ENCODE peak calls at places on chromosome 12, in five cellular contexts. C is PC-9, B is prostate gland, O is colonic mucosa, P is pancreas. G is an unnamed sample.

GRCh38 chr12:76549131-76549530 is 10.4 kb downstream of the OSBPL8 start:
- DNase-seq in P (no peak), O (no peak), C (no peak), B (no peak), G (no peak)

GRCh38 chr12:108468149-108468968 is 46.7 kb upstream of the FICD start:
- DNase-seq in B (no peak), O (peak), P (no peak), C (no peak), G (no peak)

GRCh38 chr12:66235626-66236281 is 46.7 kb downstream of the IRAK3 start:
- DNase-seq in B (no peak), P (no peak), O (no peak), C (no peak), G (no peak)

GRCh38 chr12:122870867-122871664 is 24.9 kb downstream of the VPS37B start:
- DNase-seq in P (peak), O (no peak), B (peak), C (no peak), G (no peak)

GRCh38 chr12:104291867-104292524 is 11.5 kb upstream of the EID3 start:
- DNase-seq in C (peak), B (no peak), P (no peak), O (no peak), G (no peak)

GRCh38 chr12:127809236-127809635 is 457.7 kb upstream of the TMEM132C start:
- DNase-seq in B (no peak), C (no peak), O (no peak), P (peak), G (no peak)

GRCh38 chr12:108825205-108825950 is 32.0 kb downstream of the SSH1 start:
- DNase-seq in P (no peak), O (no peak), C (no peak), B (no peak), G (no peak)

GRCh38 chr12:64625243-64626077 is 15.2 kb downstream of the RASSF3 start:
- DNase-seq in O (peak), P (peak), C (peak), B (peak), G (peak)

GRCh38 chr12:117002040-117002832 is 91.5 kb downstream of the FBXW8 start:
- DNase-seq in P (no peak), C (no peak), O (no peak), B (no peak), G (no peak)

GRCh38 chr12:121223283-121223946 is 13.5 kb downstream of the P2RX4 start:
- DNase-seq in B (no peak), P (no peak), O (peak), C (no peak), G (no peak)

GRCh38 chr12:50862316-50862715 is 19.6 kb downstream of the TMPRSS12 start:
- DNase-seq in O (no peak), P (no peak), C (peak), B (no peak), G (no peak)

GRCh38 chr12:127162902-127163301 is 1104.1 kb upstream of the TMEM132C start:
- DNase-seq in O (no peak), C (no peak), P (no peak), B (no peak), G (no peak)

GRCh38 chr12:130805635-130806034 is 33.4 kb downstream of the STX2 start:
- DNase-seq in O (no peak), C (no peak), B (no peak), P (no peak), G (no peak)

GRCh38 chr12:52871291-52871961 is 22.6 kb upstream of the KRT78 start:
- DNase-seq in C (peak), O (peak), P (no peak), B (no peak), G (no peak)

GRCh38 chr12:122064034-122064777 is 14.3 kb upstream of the MLXIP start:
- DNase-seq in B (peak), C (peak), P (peak), O (peak), G (peak)

GRCh38 chr12:12483438-12483837 is 79.2 kb downstream of the DUSP16 start:
- DNase-seq in O (no peak), C (no peak), P (no peak), B (no peak), G (no peak)

GRCh38 chr12:116389990-116390655 is 112.6 kb upstream of the MED13L start:
- DNase-seq in C (peak), B (peak), P (no peak), O (no peak), G (no peak)

GRCh38 chr12:65505321-65506121 is 227.0 kb downstream of the MSRB3 start:
- DNase-seq in C (no peak), P (no peak), O (no peak), B (no peak), G (no peak)

GRCh38 chr12:104457746-104458644 is 1.2 kb downstream of the CHST11 start:
- DNase-seq in O (peak), C (no peak), P (peak), B (no peak), G (peak)

GRCh38 chr12:81128930-81129554 is 51.2 kb downstream of the ACSS3 start:
- DNase-seq in O (peak), C (peak), B (no peak), P (peak), G (no peak)

GRCh38 chr12:45674583-45674982 is 54.9 kb upstream of the ARID2 start:
- DNase-seq in B (no peak), P (no peak), O (no peak), C (peak), G (no peak)

GRCh38 chr12:80829767-80830166 is 108.0 kb downstream of the LIN7A start:
- DNase-seq in C (no peak), P (no peak), B (no peak), O (no peak), G (no peak)

GRCh38 chr12:52794479-52795331 is 1.2 kb downstream of the KRT3 start:
- DNase-seq in C (peak), O (no peak), P (no peak), B (no peak), G (no peak)

GRCh38 chr12:129276408-129277042 is 423.2 kb downstream of the GLT1D1 start:
- DNase-seq in O (no peak), P (no peak), B (no peak), C (no peak), G (no peak)

GRCh38 chr12:45725631-45726593 is 3.6 kb upstream of the ARID2 start:
- DNase-seq in O (peak), C (peak), B (no peak), P (no peak), G (peak)

GRCh38 chr12:90211017-90211416 is 502.4 kb upstream of the ATP2B1 start:
- DNase-seq in P (no peak), O (no peak), B (no peak), C (no peak), G (no peak)

GRCh38 chr12:117161460-117162166 is 28.7 kb downstream of the FBXO21 start:
- DNase-seq in B (no peak), C (no peak), P (peak), O (no peak), G (no peak)

GRCh38 chr12:126582231-126582630 is 1517.0 kb downstream of the AACS start:
- DNase-seq in P (peak), C (peak), O (no peak), B (no peak), G (no peak)

GRCh38 chr12:90090929-90091651 is 382.5 kb upstream of the ATP2B1 start:
- DNase-seq in B (no peak), C (peak), O (peak), P (no peak), G (no peak)

DNA sequence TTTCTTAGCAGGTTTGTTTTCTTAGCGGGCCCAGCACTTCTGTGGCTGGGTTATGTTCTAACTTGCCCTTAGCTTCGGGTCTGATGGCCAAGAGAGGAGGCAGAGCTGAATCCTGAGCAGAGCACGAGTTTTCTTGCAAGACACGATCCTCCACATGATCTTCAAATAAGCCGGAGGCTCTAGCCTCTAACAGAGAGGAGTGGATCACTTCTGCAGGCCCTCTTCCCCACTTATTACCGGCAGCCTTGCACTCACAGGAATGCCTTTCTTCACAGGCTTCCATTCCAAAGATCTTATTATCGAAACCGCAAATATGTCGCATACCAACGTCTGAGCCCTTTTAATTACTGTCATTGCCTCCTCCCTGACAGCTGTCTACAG is 79.5 kb downstream of the SINHCAF start:
- DNase-seq in O (no peak), C (peak), B (peak), P (no peak), G (no peak)
- TF ChIP-seq CTCF in O (no peak), C (no peak), B (no peak), P (no peak), G (no peak)

DNA sequence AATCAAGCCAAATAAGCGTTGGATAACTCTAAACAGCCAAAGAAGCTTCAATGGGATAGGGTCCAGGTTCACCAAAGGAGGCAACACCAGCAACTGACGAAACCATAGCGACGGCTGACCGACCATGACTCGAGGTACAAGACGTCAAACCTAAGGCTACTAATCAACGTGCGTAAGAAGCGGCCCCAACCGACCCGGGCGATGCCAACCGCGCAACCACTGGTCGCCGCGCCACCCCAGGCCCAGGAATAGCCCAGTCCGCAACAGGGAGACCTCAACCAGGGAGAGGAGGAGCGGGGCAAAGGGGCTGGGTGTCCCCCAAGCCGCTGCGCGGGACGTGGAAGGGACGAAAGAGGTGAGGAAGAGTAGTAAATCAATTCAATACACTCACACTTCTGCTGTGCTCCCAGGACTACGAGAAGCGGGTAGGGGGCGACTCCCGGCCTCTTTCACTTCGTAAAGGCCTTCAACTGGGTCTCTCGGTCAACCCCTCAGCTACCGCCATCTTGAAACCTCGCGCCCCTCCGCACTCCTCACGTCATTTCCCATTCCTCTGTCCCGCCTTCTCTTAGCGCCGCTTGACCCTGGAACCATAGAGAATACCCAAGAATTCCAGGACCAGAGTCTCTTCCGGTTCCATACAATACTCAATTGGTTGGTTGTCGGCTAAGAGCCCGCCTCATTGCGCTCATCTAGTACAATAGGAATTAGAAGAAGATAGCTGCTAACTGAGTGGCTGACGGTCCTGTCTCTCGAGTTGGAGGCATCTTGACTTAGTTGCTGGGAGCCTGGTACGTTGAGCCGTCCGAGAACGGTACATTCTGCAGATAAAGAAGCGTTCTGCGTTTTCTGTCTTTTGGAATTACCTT is at the start of the genes C12orf60 and WBP11:
- DNase-seq in O (peak), B (peak), C (peak), P (peak), G (peak)
- TF ChIP-seq CTCF in O (no peak), B (no peak), C (no peak), P (no peak), G (peak)

DNA sequence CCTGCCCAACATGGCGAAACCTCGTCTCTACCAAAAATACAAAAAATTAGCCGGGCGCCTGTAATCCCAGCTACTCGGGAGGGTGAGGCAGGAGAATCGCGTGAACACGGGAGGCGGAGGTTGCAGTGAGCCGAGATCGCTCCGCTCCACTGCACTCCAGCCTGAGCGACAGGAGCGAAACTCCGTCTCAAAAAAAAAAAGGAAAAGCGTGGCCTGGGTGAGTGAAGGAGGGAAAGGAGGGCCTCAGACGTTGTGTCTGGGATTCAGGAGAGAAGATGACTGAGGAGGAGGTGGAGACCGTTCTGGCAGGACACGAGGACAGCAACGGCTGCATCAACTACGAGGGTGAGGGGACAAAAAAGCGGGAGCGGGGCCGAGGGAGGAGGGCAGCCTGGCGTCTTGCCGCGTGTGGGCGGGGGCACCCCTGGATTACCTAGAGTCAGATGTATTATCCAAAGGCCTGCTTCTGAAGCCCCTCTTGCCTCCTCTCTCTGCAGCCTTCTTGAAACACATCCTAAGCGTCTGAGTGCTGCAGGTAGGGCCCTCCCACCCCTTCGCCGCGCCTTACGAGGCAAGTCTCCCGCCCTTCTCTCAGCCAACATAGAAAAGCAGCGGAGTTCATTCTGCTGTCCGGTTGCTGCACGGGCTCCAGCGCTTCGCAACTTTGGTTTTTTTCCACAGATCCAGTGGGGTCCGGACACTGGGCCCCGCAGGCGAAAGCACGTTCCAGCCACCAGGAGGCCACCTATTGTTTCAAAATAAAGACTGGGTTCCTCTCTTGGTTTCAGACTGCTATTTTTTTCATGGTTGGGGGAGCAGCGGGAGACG is 744 bp upstream of the MYL6 start:
- DNase-seq in B (peak), C (peak), P (peak), O (peak), G (peak)
- TF ChIP-seq CTCF in B (peak), C (peak), P (peak), O (peak), G (peak)

GRCh38 chr12:48972213-48973021 is 882 bp upstream of the WNT10B start:
- DNase-seq in C (no peak), B (no peak), P (no peak), O (no peak), G (no peak)
- TF ChIP-seq CTCF in C (no peak), B (no peak), P (no peak), O (no peak), G (peak)

GRCh38 chr12:68899251-68899771 is 33.7 kb downstream of the CPM start:
- DNase-seq in P (peak), B (peak), O (peak), C (no peak), G (no peak)
- TF ChIP-seq CTCF in P (peak), B (no peak), O (peak), C (peak), G (no peak)

GRCh38 chr12:49017764-49018281 is 753 bp downstream of the PRKAG1 start:
- DNase-seq in O (no peak), P (no peak), C (no peak), B (no peak), G (no peak)

GRCh38 chr12:49012739-49013138 is 5.8 kb downstream of the PRKAG1 start:
- DNase-seq in C (no peak), O (no peak), B (no peak), P (no peak), G (no peak)

GRCh38 chr12:49013403-49013802 is 5.2 kb downstream of the PRKAG1 start:
- DNase-seq in P (no peak), C (no peak), O (no peak), B (no peak), G (no peak)

GRCh38 chr12:49018282-49019119 is at the start of gene PRKAG1:
- DNase-seq in C (peak), B (peak), O (peak), P (peak), G (peak)

GRCh38 chr12:49014547-49014946 is 4.0 kb downstream of the PRKAG1 start:
- DNase-seq in O (no peak), P (no peak), B (no peak), C (no peak), G (no peak)
- TF ChIP-seq CTCF in O (no peak), P (no peak), B (no peak), C (no peak), G (no peak)

DNA sequence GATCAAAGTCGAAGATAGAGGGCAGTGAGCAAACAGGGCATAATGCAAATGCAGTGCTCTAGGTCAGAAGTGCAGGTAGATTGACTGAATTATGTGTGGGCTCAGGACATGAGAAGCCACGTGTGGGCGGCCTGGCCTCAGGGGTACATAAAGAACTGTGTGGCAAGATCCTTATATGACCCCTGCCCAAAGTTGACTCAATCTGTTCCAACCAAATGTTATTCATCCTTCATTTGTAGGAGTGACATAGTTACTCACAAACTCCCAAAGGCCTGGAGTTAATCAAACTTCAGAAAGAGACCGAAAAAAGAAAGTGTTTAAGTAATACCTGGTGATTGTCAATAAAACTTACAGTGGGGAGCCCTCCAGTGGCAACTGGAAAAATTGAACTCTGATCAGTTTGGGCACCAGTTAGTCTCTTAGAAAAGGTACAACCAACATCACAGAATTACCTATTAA is 150.4 kb upstream of the FAR2 start:
- DNase-seq in O (no peak), P (no peak), B (no peak), C (no peak), G (no peak)
- TF ChIP-seq CTCF in O (no peak), P (no peak), B (no peak), C (peak), G (peak)

GRCh38 chr12:109842021-109842420 is 8.8 kb upstream of the TRPV4 start:
- DNase-seq in B (no peak), O (no peak), C (no peak), P (no peak), G (no peak)
- TF ChIP-seq CTCF in B (no peak), O (no peak), C (no peak), P (no peak), G (no peak)